ENCODE peak calls at places on chromosomes 12 and 14, in ten cellular contexts. K is EL, X is left ventricle myocardium superior, G is mesothelial cell of epicardium, A is cardiac septum, H is iris pigment epithelial cell, U is foreskin fibroblast, F is SIG-M5, W is posterior cingulate gyrus, Z is D721Med. V is an unnamed sample.

GRCh38 chr14:23284654-23285529 is 1.0 kb downstream of the HOMEZ start:
- DNase-seq in K (peak; percentile 27), X (no peak), G (no peak), A (no peak), H (peak; percentile 37), U (no peak), F (no peak), W (no peak), Z (no peak), V (no peak)

GRCh38 chr14:36663404-36664321 is 2.0 kb downstream of the PAX9 start:
- DNase-seq in K (no peak), X (peak; percentile 29), G (no peak), A (no peak), H (no peak), U (no peak), F (no peak), W (no peak), Z (no peak), V (no peak)

GRCh38 chr12:33439587-33440011 is at the start of gene SYT10:
- DNase-seq in K (no peak), X (peak; percentile 23), G (peak; percentile 27), A (no peak), H (no peak), U (no peak), F (no peak), W (no peak), Z (peak; percentile 18), V (no peak)

GRCh38 chr12:4579305-4580097 is 17.5 kb downstream of the DYRK4 start:
- DNase-seq in K (peak; percentile 5), X (no peak), G (no peak), A (no peak), H (peak; percentile 36), U (peak; percentile 14), F (no peak), W (no peak), Z (no peak), V (no peak)

GRCh38 chr12:20778969-20779368 is 31.5 kb upstream of the SLCO1B3 start:
- DNase-seq in K (no peak), X (no peak), G (no peak), A (no peak), H (no peak), U (no peak), F (no peak), W (no peak), Z (no peak), V (no peak)

GRCh38 chr14:77041837-77042557 is 13.5 kb upstream of the IRF2BPL start:
- DNase-seq in K (peak; percentile 81), X (peak; percentile 63), G (no peak), A (no peak), H (peak; percentile 98), U (peak; percentile 90), F (no peak), W (peak; percentile 20), Z (no peak), V (peak; percentile 53)

GRCh38 chr14:22097606-22098292 is 424.1 kb upstream of the OR4E1 start:
- DNase-seq in K (no peak), X (no peak), G (no peak), A (no peak), H (no peak), U (no peak), F (no peak), W (no peak), Z (no peak), V (no peak)

GRCh38 chr14:51548187-51548586 is 103.5 kb upstream of the FRMD6 start:
- DNase-seq in K (no peak), X (no peak), G (no peak), A (no peak), H (peak; percentile 28), U (no peak), F (no peak), W (no peak), Z (no peak), V (no peak)

GRCh38 chr12:24795699-24796385 is 153.1 kb downstream of the BCAT1 start:
- DNase-seq in K (peak; percentile 23), X (no peak), G (no peak), A (no peak), H (no peak), U (no peak), F (no peak), W (no peak), Z (no peak), V (no peak)

GRCh38 chr12:6688543-6688999 is 604 bp downstream of the ZNF384 start:
- DNase-seq in K (no peak), X (peak; percentile 60), G (no peak), A (no peak), H (no peak), U (no peak), F (no peak), W (peak; percentile 86), Z (peak; percentile 48), V (no peak)

GRCh38 chr12:225012-225411 is 11.1 kb upstream of the SLC6A12 start:
- DNase-seq in K (no peak), X (no peak), G (no peak), A (peak; percentile 70), H (no peak), U (no peak), F (no peak), W (no peak), Z (no peak), V (no peak)

GRCh38 chr14:76232782-76233181 is 81.1 kb downstream of the GPATCH2L start:
- DNase-seq in K (no peak), X (no peak), G (no peak), A (no peak), H (no peak), U (no peak), F (no peak), W (no peak), Z (no peak), V (no peak)

GRCh38 chr12:132353811-132354210 is 24.4 kb upstream of the GALNT9 start:
- DNase-seq in K (no peak), X (peak; percentile 19), G (no peak), A (no peak), H (no peak), U (no peak), F (no peak), W (no peak), Z (peak; percentile 82), V (no peak)

GRCh38 chr14:74409441-74409840 is 16.6 kb downstream of the SYNDIG1L start:
- DNase-seq in K (no peak), X (no peak), G (no peak), A (peak; percentile 54), H (no peak), U (no peak), F (no peak), W (no peak), Z (no peak), V (no peak)

V was measured in lung.